ENCODE peak calls at places on chromosomes 6 and 20, in seven cellular contexts. Q is H1, G is HepG2, U is GM12892, V is GM12878, A is K562, H is SK-N-SH. S is an unnamed sample.

GRCh38 chr6:132456700-132457143 is 55.4 kb upstream of the MOXD1 start:
- DNase-seq in Q (no peak), G (no peak), U (peak), V (peak), A (no peak), H (no peak), S (peak)

GRCh38 chr6:4041480-4041879 is 37.5 kb downstream of the FAM217A start:
- DNase-seq in Q (no peak), G (no peak), U (no peak), V (no peak), A (no peak), H (peak), S (no peak)

GRCh38 chr6:14964901-14965300 is 281.0 kb upstream of the JARID2 start:
- DNase-seq in Q (no peak), G (no peak), U (no peak), V (no peak), A (no peak), H (no peak), S (no peak)

GRCh38 chr6:113879186-113880096 is 22.3 kb downstream of the MARCKS start:
- DNase-seq in Q (no peak), G (peak), U (no peak), V (peak), A (peak), H (peak), S (no peak)

GRCh38 chr20:39398656-39399055 is 436.5 kb downstream of the DHX35 start:
- DNase-seq in Q (no peak), G (no peak), U (no peak), V (no peak), A (no peak), H (no peak), S (no peak)

GRCh38 chr6:93787841-93788240 is 368.5 kb upstream of the EPHA7 start:
- DNase-seq in Q (no peak), G (no peak), U (no peak), V (no peak), A (no peak), H (no peak), S (no peak)

GRCh38 chr6:165181951-165182414 is 127.4 kb downstream of the C6orf118 start:
- DNase-seq in Q (no peak), G (no peak), U (no peak), V (no peak), A (no peak), H (no peak), S (no peak)

GRCh38 chr20:845226-845868 is 11.8 kb downstream of the FAM110A start:
- DNase-seq in Q (peak), G (no peak), U (no peak), V (no peak), A (no peak), H (no peak), S (no peak)

GRCh38 chr20:50659975-50660670 is 31.2 kb downstream of the RIPOR3 start:
- DNase-seq in Q (no peak), G (no peak), U (no peak), V (no peak), A (no peak), H (no peak), S (no peak)

GRCh38 chr6:113936093-113936934 is 34.6 kb downstream of the HDAC2 start:
- DNase-seq in Q (no peak), G (peak), U (no peak), V (peak), A (peak), H (peak), S (no peak)

GRCh38 chr6:170135041-170135440 is 155.8 kb downstream of the DLL1 start:
- DNase-seq in Q (no peak), G (no peak), U (no peak), V (no peak), A (no peak), H (no peak), S (no peak)

GRCh38 chr6:136035378-136036070 is 184.0 kb downstream of the PDE7B start:
- DNase-seq in Q (no peak), G (no peak), U (no peak), V (no peak), A (no peak), H (no peak), S (no peak)

GRCh38 chr20:23627501-23627900 is 10.3 kb downstream of the CST3 start:
- DNase-seq in Q (no peak), G (no peak), U (no peak), V (no peak), A (no peak), H (no peak), S (no peak)

GRCh38 chr6:160010067-160010466 is 41.2 kb downstream of the IGF2R start:
- DNase-seq in Q (no peak), G (no peak), U (no peak), V (no peak), A (no peak), H (no peak), S (no peak)

GRCh38 chr6:42777126-42777822 is 4.6 kb upstream of the BICRAL start:
- DNase-seq in Q (no peak), G (peak), U (no peak), V (peak), A (no peak), H (no peak), S (no peak)

GRCh38 chr6:99354983-99355382 is 5.5 kb upstream of the FAXC start:
- DNase-seq in Q (no peak), G (no peak), U (no peak), V (no peak), A (no peak), H (no peak), S (no peak)

GRCh38 chr6:80480478-80481157 is 374.1 kb downstream of the BCKDHB start:
- DNase-seq in Q (no peak), G (no peak), U (no peak), V (no peak), A (no peak), H (no peak), S (no peak)

GRCh38 chr20:18743665-18744440 is 69.7 kb upstream of the SCP2D1 start:
- DNase-seq in Q (no peak), G (no peak), U (no peak), V (no peak), A (no peak), H (no peak), S (no peak)

GRCh38 chr6:17741507-17741906 is 34.8 kb upstream of the NUP153 start:
- DNase-seq in Q (no peak), G (no peak), U (no peak), V (no peak), A (no peak), H (no peak), S (no peak)

GRCh38 chr6:148967128-148967527 is 220.3 kb downstream of the UST start:
- DNase-seq in Q (no peak), G (no peak), U (no peak), V (no peak), A (no peak), H (no peak), S (no peak)

GRCh38 chr6:6722195-6722594 is 133.7 kb downstream of the LY86 start:
- DNase-seq in Q (no peak), G (no peak), U (no peak), V (no peak), A (no peak), H (no peak), S (no peak)

GRCh38 chr6:13500264-13500663 is 12.9 kb upstream of the GFOD1 start:
- DNase-seq in Q (no peak), G (no peak), U (no peak), V (no peak), A (no peak), H (no peak), S (no peak)
- TF ChIP-seq POLR2AphosphoS5 in Q (no peak), G (no peak), U (no peak), V (no peak), A (no peak), H (no peak), S (no peak)

GRCh38 chr6:11613858-11614257 is 76.3 kb downstream of the TMEM170B start:
- DNase-seq in Q (no peak), G (no peak), U (no peak), V (no peak), A (no peak), H (no peak), S (no peak)
- TF ChIP-seq TAF1 in Q (no peak), G (no peak), U (no peak), V (no peak), A (no peak), H (no peak), S (no peak)

DNA sequence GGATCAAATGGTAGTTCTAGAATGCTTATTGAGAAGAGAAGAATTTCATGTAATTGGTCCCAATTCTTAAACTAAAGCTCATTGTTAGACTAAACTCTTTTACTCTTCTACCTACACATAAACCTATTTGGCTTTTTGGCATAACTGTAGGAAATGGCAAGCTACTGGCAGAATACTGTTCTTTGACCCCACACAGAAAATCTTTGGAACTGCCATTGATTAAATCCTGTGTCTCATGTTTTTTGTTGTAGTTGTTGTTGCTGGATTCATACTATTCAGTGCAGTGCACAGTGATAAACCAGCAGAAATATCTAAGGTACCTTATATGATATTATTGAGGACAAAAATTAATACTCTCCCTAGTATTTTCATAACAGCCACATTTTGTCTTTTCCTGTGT is 242.1 kb upstream of the SGK1 start:
- DNase-seq in Q (no peak), G (no peak), U (no peak), V (no peak), A (no peak), H (no peak), S (no peak)
- TF ChIP-seq POLR2AphosphoS5 in Q (no peak), G (no peak), U (no peak), V (no peak), A (no peak), H (no peak), S (no peak)

GRCh38 chr20:46255440-46256104 is 52.7 kb downstream of the CDH22 start:
- DNase-seq in Q (no peak), G (peak), U (no peak), V (no peak), A (peak), H (peak), S (no peak)
- TF ChIP-seq TAF1 in Q (no peak), G (no peak), U (no peak), V (no peak), A (no peak), H (no peak), S (no peak)

DNA sequence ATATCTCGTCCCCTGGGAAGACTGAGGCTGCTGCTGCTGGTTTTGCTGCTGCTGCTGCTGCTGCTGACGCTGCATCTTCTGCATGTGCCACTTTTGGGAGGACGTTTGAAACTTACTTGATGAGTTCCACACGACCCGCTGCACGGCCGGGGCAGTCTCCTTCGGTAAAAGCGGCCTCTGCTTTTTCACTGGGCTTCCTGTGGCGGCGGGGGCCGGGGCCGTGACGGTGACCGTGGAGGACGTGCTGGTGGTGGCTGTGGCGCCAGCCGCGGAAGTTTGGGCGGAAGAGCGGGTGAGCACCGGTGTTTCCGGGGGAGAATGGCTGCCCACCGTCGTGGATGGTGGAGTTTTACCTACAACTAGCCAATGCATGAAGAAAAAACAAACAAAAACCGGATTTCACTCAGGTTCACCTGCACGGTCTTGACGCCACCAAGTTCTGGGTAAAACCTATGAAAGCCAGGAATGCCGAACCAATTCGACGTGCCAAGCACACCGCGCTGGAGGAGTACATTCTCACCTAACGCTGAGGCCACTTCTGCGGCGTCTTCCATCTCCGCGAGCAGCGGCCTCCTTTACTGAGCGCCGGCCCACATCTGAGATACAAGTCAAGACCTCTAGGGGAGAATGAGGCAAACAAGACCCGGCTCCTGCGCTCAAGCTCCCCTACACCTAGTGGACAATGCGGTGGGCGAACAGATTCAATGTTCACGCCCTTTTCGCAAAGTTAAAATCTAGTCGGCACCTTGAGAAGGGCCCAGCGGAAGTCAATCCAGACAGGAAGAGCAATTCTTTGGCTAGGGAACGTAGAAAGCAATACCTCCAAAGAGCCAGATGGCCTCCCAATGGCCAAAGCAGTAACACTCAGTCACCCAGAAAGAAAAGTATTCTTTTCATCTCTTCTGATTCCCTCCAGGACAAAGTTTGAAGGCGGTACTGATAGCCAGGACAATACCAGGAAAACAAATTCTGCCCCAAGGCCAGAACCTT is 117.4 kb downstream of the ZMYND8 start:
- DNase-seq in Q (no peak), G (no peak), U (no peak), V (no peak), A (no peak), H (no peak), S (no peak)
- TF ChIP-seq POLR2AphosphoS5 in Q (no peak), G (no peak), U (no peak), V (no peak), A (no peak), H (no peak), S (no peak)

DNA sequence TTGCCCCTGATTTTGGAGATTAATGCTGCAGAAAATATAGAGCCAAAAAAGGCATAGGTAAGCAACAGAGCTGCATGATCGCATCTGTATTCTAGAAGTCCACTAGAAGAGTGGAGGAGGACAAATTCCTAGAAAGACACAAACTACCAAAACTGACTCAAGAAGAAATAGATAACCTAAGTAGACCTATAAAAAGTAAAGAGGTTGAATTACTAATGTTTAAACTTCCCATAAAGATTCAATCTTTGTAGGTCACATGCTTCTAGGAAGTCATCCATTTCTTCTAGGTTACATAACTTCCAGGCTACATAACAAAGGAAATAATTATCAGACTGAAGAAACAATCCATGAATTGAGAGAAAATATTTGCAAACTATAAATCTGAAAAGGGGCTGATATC is 84.4 kb downstream of the JPH2 start:
- DNase-seq in Q (no peak), G (no peak), U (no peak), V (no peak), A (no peak), H (no peak), S (no peak)
- TF ChIP-seq TAF1 in Q (no peak), G (no peak), U (no peak), V (no peak), A (no peak), H (no peak), S (no peak)

GRCh38 chr6:72457738-72458137 is 164.1 kb upstream of the KCNQ5 start:
- DNase-seq in Q (no peak), G (no peak), U (no peak), V (no peak), A (no peak), H (no peak), S (no peak)
- TF ChIP-seq POLR2AphosphoS5 in Q (no peak), G (no peak), U (no peak), V (no peak), A (no peak), H (no peak), S (no peak)

GRCh38 chr20:32110727-32111126 is 1.2 kb downstream of the TM9SF4 start:
- DNase-seq in Q (no peak), G (no peak), U (no peak), V (no peak), A (no peak), H (no peak), S (no peak)

GRCh38 chr20:32111763-32112162 is 2.2 kb downstream of the TM9SF4 start:
- DNase-seq in Q (no peak), G (no peak), U (no peak), V (no peak), A (no peak), H (no peak), S (no peak)

GRCh38 chr20:32112862-32113261 is 3.3 kb downstream of the TM9SF4 start:
- DNase-seq in Q (no peak), G (no peak), U (no peak), V (no peak), A (peak), H (no peak), S (no peak)

GRCh38 chr20:32110173-32110704 is 725 bp downstream of the TM9SF4 start:
- DNase-seq in Q (no peak), G (no peak), U (no peak), V (no peak), A (no peak), H (no peak), S (no peak)

DNA sequence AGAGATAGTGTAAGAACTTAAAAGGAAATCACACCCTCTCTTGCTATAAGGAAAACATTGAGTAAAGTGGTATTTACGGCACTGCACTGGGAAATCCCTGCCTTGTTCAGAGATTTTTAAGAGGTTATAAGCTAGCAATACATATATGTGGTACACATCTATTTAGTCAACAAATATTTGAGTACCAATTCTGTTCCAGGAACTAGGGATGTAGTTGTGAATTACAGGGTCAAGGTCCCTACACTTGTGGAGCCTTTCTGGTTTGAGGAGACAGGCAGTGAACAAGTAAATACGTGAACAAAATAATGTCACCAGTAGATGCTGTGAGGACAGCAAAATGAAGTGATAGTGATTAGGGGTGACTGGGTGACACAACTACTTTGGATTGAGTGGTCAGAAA is 1.8 kb downstream of the TM9SF4 start:
- DNase-seq in Q (no peak), G (peak), U (no peak), V (no peak), A (no peak), H (no peak), S (no peak)
- TF ChIP-seq TAF1 in Q (no peak), G (no peak), U (no peak), V (no peak), A (no peak), H (no peak), S (no peak)

GRCh38 chr20:8292793-8293192 is 160.7 kb downstream of the PLCB1 start:
- DNase-seq in Q (no peak), G (no peak), U (no peak), V (no peak), A (no peak), H (no peak), S (no peak)

GRCh38 chr20:8287328-8287727 is 155.3 kb downstream of the PLCB1 start:
- DNase-seq in Q (no peak), G (no peak), U (no peak), V (no peak), A (no peak), H (no peak), S (no peak)

GRCh38 chr20:8293791-8294190 is 161.7 kb downstream of the PLCB1 start:
- DNase-seq in Q (no peak), G (no peak), U (no peak), V (no peak), A (no peak), H (no peak), S (no peak)

GRCh38 chr20:8291200-8291599 is 159.1 kb downstream of the PLCB1 start:
- DNase-seq in Q (no peak), G (no peak), U (no peak), V (no peak), A (no peak), H (no peak), S (no peak)

DNA sequence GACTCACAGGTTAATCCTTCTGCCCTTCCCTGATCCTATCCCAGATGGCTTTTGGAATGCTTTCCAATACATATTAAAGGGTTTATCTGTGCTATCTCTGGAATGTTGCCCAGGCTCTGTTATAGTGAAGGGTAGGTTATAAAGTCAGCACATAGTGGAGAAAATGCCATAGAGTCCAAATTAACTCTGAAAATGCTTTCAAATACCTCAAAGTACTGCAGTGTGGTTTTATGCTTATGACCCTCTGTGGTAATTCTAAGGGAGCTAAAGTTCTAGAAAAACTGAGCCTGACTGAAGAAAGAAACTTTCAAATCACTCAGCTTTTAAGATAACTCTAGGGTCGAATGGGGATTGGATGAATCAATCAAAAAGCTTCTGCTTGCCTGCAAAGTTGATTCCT is 159.8 kb downstream of the PLCB1 start:
- DNase-seq in Q (no peak), G (no peak), U (no peak), V (no peak), A (no peak), H (no peak), S (no peak)
- TF ChIP-seq POLR2AphosphoS5 in Q (no peak), G (no peak), U (no peak), V (no peak), A (no peak), H (peak), S (no peak)

GRCh38 chr6:168468046-168468445 is 27.1 kb downstream of the SMOC2 start:
- DNase-seq in Q (no peak), G (no peak), U (no peak), V (no peak), A (no peak), H (no peak), S (no peak)

GRCh38 chr6:168473197-168473596 is 32.2 kb downstream of the SMOC2 start:
- DNase-seq in Q (no peak), G (no peak), U (no peak), V (no peak), A (no peak), H (no peak), S (no peak)

GRCh38 chr6:168472363-168472762 is 31.4 kb downstream of the SMOC2 start:
- DNase-seq in Q (no peak), G (no peak), U (no peak), V (no peak), A (no peak), H (no peak), S (no peak)

DNA sequence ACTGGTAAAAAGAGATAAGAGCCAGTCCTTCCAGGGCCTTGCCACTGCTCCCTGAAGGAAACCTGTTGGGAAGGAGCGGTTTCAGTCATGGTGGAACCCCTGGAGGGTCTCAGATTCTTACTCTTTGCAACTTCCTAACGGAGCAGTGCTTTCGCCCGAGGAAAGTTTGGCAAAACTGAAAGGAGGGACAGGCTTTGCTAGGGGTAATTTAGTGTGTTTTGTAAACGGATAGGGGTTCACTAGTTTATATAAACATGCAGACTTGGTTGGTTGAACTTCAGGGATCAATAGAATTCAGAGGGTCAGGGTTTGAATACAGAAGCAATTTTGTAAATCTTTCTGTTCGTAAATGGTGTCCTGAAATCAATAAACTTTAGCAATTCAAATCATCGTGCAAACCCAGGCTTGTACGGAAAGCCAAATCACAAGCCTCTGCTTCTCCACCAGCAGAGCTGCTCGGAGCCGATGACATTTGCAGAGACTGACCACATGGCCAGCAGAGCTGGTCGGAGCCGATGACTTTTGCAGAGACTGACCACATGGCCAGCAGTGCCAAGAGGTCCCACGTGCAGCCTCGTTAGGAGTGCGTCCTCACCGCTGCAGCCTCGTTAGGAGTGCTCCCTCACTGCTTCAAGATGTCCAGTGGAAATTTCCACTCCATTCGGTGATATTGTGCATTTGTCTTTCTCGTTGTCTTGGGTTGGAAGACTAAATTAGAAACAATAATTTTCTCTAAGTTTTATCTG is 28.4 kb downstream of the SMOC2 start:
- DNase-seq in Q (no peak), G (no peak), U (no peak), V (no peak), A (no peak), H (peak), S (no peak)
- TF ChIP-seq TAF1 in Q (no peak), G (no peak), U (no peak), V (no peak), A (no peak), H (no peak), S (no peak)